ENCODE peak calls at places on chromosomes 6 and 20, in four cellular contexts. C, H, F and V are unnamed samples.

GRCh38 chr20:38150595-38151170 is 14.4 kb downstream of the TGM2 start:
- DNase-seq in F (no peak), H (no peak), C (no peak), V (no peak)

GRCh38 chr20:52779125-52779524 is 193.0 kb upstream of the TSHZ2 start:
- DNase-seq in C (no peak), F (no peak), H (no peak), V (no peak)

GRCh38 chr6:31572041-31572911 is at the start of gene LTA:
- DNase-seq in F (no peak), H (no peak), C (no peak), V (no peak)

GRCh38 chr6:33249732-33250625 is 21.7 kb downstream of the VPS52 start:
- DNase-seq in F (no peak), H (no peak), C (peak), V (no peak)

GRCh38 chr6:142845624-142846458 is 99.1 kb downstream of the HIVEP2 start:
- DNase-seq in H (peak), F (no peak), C (no peak), V (peak)

GRCh38 chr20:611047-611842 is 1.1 kb upstream of the TCF15 start:
- DNase-seq in H (no peak), F (no peak), C (no peak), V (no peak)

GRCh38 chr6:52377538-52378221 is 15.7 kb downstream of the PAQR8 start:
- DNase-seq in H (no peak), F (no peak), C (no peak), V (no peak)

GRCh38 chr6:79810153-79810806 is 137.1 kb downstream of the ELOVL4 start:
- DNase-seq in H (no peak), C (no peak), F (no peak), V (peak)

GRCh38 chr6:9516207-9516606 is 898.7 kb downstream of the TFAP2A start:
- DNase-seq in H (no peak), F (no peak), C (no peak), V (peak)

GRCh38 chr20:50977066-50978045 is 18.7 kb downstream of the MOCS3 start:
- DNase-seq in F (no peak), H (no peak), C (no peak), V (no peak)

DNA sequence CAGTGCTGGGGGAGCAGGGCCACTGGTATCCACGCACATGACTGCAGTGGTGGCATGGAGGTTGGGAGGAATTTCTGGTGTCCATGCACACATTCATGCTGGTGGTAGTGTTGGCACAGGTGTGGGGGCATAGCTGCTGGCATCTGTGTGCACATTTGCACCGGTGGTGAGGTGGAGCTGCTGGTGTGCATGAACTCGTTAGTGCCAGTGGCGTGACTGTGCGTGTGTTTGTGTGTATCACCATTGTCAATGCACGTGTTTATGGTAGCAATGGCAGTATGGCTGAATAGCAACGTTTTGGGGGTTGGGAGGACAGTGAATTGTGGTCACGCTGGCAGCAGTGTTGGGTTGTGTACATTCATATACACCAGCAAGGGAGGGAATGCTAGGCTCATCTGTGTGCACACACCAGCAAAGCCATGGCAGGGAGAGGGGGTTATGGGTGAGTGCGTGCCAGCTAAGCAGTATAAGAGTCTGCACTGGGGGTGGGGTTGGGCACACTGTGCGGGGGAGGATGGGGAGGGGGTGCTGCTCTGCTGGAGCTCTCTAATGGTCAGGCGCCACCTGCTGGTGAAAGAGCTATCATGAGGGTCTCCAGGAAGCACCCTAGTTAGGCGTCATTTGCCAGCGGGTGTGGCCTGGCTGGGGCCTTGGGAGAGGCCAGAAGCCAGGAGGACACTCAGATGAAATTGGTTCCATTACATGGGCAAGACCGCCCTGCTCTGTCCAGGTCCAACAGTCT is 626.1 kb upstream of the ID4 start:
- DNase-seq in H (peak), F (no peak), C (peak), V (peak)
- TF ChIP-seq CTCF in H (peak), F (peak), C (no peak), V (peak)

DNA sequence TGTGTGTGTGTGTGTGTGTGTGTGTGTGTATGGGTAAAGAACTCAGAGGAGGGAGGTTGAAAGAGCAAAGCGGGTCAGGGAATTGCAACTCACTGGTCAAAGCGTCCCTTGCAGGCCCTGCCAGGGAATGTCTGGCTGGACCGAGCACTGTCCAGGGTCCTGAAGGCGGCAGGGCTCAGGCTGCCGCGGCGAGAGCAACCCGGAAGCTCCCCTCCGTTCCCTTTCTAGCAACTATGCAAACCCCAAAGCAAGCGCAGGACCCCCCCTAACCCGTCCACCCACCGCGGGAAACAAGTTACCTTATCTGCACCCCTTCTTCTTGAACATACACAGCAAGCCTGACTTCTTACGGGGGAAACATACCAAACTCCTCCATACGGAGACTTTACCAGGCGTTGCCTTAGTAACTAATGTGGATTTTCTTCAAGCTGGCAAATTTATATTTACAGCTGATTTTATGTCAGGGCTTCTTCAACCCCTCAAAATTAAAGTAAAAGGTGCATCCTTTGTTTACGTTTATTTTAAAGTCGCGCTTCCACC is 542 bp upstream of the GRM1 start:
- DNase-seq in C (peak), H (peak), F (no peak), V (peak)
- TF ChIP-seq EZH2 in C (no peak), H (no peak), F (no peak), V (no peak)

GRCh38 chr6:168364793-168365421 is 45.3 kb upstream of the DACT2 start:
- DNase-seq in C (no peak), H (no peak), F (no peak), V (no peak)

GRCh38 chr6:168366473-168366872 is 46.9 kb upstream of the DACT2 start:
- DNase-seq in C (no peak), F (no peak), H (no peak), V (no peak)

GRCh38 chr6:168363811-168364792 is 44.5 kb upstream of the DACT2 start:
- DNase-seq in F (no peak), C (no peak), H (no peak), V (no peak)

GRCh38 chr6:168367285-168367720 is 47.7 kb upstream of the DACT2 start:
- DNase-seq in H (no peak), F (no peak), C (no peak), V (no peak)

DNA sequence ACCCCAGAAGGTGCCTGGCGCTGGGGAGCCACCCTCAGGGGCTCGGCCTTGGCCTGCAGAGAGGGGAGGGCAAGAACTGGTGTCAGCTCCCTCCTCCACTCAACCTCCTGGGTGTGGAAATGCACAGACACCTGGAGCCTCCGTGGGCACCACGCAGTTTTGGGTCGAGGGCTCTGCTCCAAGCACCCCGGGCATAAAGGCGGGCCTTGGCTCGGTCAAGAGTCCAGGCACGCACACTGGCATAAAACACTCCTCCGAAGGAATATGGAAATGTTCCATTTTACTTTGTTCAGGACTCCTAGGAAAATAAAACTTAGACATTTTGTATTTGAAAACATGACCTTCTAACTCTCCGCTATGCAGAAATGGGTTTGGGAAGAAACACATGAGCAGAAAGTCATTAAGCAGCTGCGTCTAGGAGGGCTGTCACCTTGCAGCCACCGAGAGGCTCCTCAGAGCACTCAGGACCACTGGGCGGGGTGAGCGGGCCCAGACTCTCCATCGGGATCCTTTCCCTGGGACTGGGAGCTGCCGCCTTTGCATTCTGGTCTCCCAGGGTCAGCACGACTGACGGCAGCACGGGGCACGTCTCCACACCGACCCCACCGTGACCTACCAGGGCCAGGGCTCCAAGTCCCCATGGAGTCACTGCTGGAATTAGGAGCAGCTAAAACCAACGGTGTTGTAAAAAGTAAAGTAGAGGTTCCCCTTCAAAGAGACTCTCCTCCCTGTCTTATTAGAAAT is 46.0 kb upstream of the DACT2 start:
- DNase-seq in H (no peak), F (no peak), C (no peak), V (no peak)
- TF ChIP-seq JUNB in H (no peak), F (no peak), C (no peak), V (no peak)

GRCh38 chr6:37731888-37732287 is 34.2 kb upstream of the MDGA1 start:
- DNase-seq in F (peak), C (peak), H (no peak), V (no peak)

GRCh38 chr6:37735722-37736121 is 38.0 kb upstream of the MDGA1 start:
- DNase-seq in C (no peak), F (no peak), H (no peak), V (no peak)

GRCh38 chr6:37738216-37738615 is 40.5 kb upstream of the MDGA1 start:
- DNase-seq in C (no peak), H (no peak), F (no peak), V (no peak)

DNA sequence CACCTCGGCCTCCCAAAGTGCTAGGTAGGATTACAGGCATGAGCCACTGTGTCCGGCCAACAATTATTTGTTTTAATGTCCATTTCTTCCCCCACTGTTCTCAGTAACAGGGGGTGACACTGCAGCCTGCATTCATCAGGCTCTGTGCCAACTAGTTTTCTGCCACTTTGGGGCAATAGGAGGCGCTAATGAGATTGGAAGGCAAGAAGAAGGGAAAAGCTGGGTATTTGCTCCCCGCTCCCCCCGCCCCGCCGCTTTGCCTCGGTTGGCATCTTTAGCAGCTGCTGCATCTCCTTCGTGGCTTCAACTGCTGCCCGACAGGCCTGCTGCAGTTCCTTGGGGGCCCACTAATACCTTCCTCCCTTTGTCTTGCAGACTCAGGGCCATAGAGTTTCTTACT is 35.0 kb upstream of the MDGA1 start:
- DNase-seq in H (no peak), F (no peak), C (no peak), V (peak)
- TF ChIP-seq CTCF in H (peak), F (no peak), C (peak), V (peak)

DNA sequence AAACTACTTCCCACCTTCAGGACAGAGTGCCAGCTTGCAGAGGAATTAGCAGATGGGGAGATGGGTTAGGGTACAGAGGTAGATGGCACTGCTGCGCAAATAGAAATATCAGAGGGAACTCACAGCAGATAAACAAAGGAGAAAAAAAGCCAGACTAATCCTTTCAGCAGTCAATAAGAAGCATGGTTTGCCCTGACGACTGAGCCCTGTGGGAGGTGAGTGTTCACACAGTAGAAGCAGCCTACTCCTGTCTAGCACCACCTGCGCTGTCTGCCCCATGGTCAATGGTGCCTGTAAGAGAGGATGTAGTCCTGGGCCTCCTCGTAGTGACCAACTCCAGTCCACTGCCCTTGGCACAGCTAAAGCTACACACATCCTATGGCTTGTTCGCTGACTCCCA is 174.1 kb downstream of the IBTK start:
- DNase-seq in F (no peak), C (no peak), H (no peak), V (no peak)
- TF ChIP-seq EZH2 in F (no peak), C (no peak), H (no peak), V (no peak)

GRCh38 chr6:129592516-129593232 is 117.3 kb downstream of the ARHGAP18 start:
- DNase-seq in H (no peak), C (no peak), F (no peak), V (no peak)

GRCh38 chr6:129593233-129593564 is 116.8 kb downstream of the ARHGAP18 start:
- DNase-seq in H (peak), F (no peak), C (no peak), V (no peak)

GRCh38 chr6:129586815-129587214 is 123.2 kb downstream of the ARHGAP18 start:
- DNase-seq in H (no peak), C (no peak), F (no peak), V (no peak)

GRCh38 chr6:129590408-129591022 is 119.5 kb downstream of the ARHGAP18 start:
- DNase-seq in C (no peak), F (no peak), H (no peak), V (no peak)
- TF ChIP-seq JUNB in C (no peak), F (no peak), H (no peak), V (no peak)

GRCh38 chr20:3111507-3111906 is 27.0 kb upstream of the AVP start:
- DNase-seq in C (no peak), H (no peak), F (no peak), V (no peak)
- TF ChIP-seq CTCF in C (no peak), H (no peak), F (no peak), V (no peak)